ENCODE peak calls at places on chromosomes 5 and 9, in five cellular contexts. One of them, this sample, is unnamed.

GRCh38 chr9:7376213-7376612 is 423.4 kb downstream of the DMAC1 start:
- DNase-seq in PC-3: no peak
- DNase-seq in GM23248: no peak
- DNase-seq in spleen: no peak
- DNase-seq in uterus: no peak
- DNase-seq in this sample: no peak

GRCh38 chr5:72110401-72111013 is 3.2 kb downstream of the MAP1B start:
- DNase-seq in GM23248: peak; percentile 58
- DNase-seq in spleen: no peak
- DNase-seq in PC-3: no peak
- DNase-seq in uterus: no peak
- DNase-seq in this sample: no peak

GRCh38 chr5:59609501-59610265 is 283.8 kb downstream of the PDE4D start:
- DNase-seq in uterus: no peak
- DNase-seq in spleen: no peak
- DNase-seq in PC-3: no peak
- DNase-seq in GM23248: no peak
- DNase-seq in this sample: no peak

GRCh38 chr9:75939712-75940111 is 49.2 kb downstream of the PCSK5 start:
- DNase-seq in uterus: no peak
- DNase-seq in spleen: no peak
- DNase-seq in GM23248: no peak
- DNase-seq in PC-3: no peak
- DNase-seq in this sample: no peak

GRCh38 chr5:169201597-169201996 is 99.3 kb downstream of the SLIT3 start:
- DNase-seq in uterus: no peak
- DNase-seq in spleen: no peak
- DNase-seq in GM23248: peak; percentile 31
- DNase-seq in PC-3: no peak
- DNase-seq in this sample: no peak

GRCh38 chr5:178370102-178370501 is 137.5 kb upstream of the PHYKPL start:
- DNase-seq in GM23248: no peak
- DNase-seq in spleen: no peak
- DNase-seq in uterus: no peak
- DNase-seq in PC-3: no peak
- DNase-seq in this sample: no peak

GRCh38 chr5:17723876-17724275 is 89.6 kb downstream of the TAF11L14 start:
- DNase-seq in GM23248: no peak
- DNase-seq in uterus: no peak
- DNase-seq in PC-3: no peak
- DNase-seq in spleen: no peak
- DNase-seq in this sample: no peak

GRCh38 chr9:115845648-115846312 is 307.8 kb upstream of the PAPPA start:
- DNase-seq in uterus: no peak
- DNase-seq in PC-3: peak; percentile 65
- DNase-seq in GM23248: peak; percentile 75
- DNase-seq in spleen: no peak
- DNase-seq in this sample: peak; percentile 15

GRCh38 chr9:117746263-117746662 is 42.1 kb downstream of the TLR4 start:
- DNase-seq in GM23248: no peak
- DNase-seq in PC-3: no peak
- DNase-seq in uterus: no peak
- DNase-seq in spleen: no peak
- DNase-seq in this sample: no peak

GRCh38 chr9:69173497-69173890 is 583 bp upstream of the TJP2 start:
- DNase-seq in GM23248: no peak
- DNase-seq in uterus: peak; percentile 66
- DNase-seq in spleen: no peak
- DNase-seq in PC-3: no peak
- DNase-seq in this sample: no peak

GRCh38 chr5:59732301-59732700 is 161.2 kb downstream of the PDE4D start:
- DNase-seq in uterus: no peak
- DNase-seq in spleen: no peak
- DNase-seq in GM23248: no peak
- DNase-seq in PC-3: no peak
- DNase-seq in this sample: no peak

GRCh38 chr5:17184596-17184995 is 32.8 kb upstream of the BASP1 start:
- DNase-seq in spleen: no peak
- DNase-seq in GM23248: peak; percentile 14
- DNase-seq in PC-3: no peak
- DNase-seq in uterus: no peak
- DNase-seq in this sample: no peak

GRCh38 chr5:100904259-100904822 is 1.3 kb upstream of the ST8SIA4 start:
- DNase-seq in spleen: peak; percentile 80
- DNase-seq in GM23248: no peak
- DNase-seq in PC-3: no peak
- DNase-seq in uterus: peak; percentile 13
- DNase-seq in this sample: peak; percentile 24

GRCh38 chr5:11007251-11007650 is 246.2 kb upstream of the DAP start:
- DNase-seq in uterus: no peak
- DNase-seq in PC-3: no peak
- DNase-seq in GM23248: no peak
- DNase-seq in spleen: no peak
- DNase-seq in this sample: no peak

GRCh38 chr5:66884589-66885228 is 288.5 kb downstream of the MAST4 start:
- DNase-seq in GM23248: no peak
- DNase-seq in PC-3: no peak
- DNase-seq in uterus: no peak
- DNase-seq in spleen: no peak
- DNase-seq in this sample: no peak

GRCh38 chr9:121226186-121226585 is 24.5 kb upstream of the RAB14 start:
- DNase-seq in spleen: no peak
- DNase-seq in GM23248: peak; percentile 73
- DNase-seq in uterus: no peak
- DNase-seq in PC-3: peak; percentile 45
- DNase-seq in this sample: no peak

GRCh38 chr9:96490534-96491078 is 40.6 kb downstream of the HABP4 start:
- DNase-seq in uterus: no peak
- DNase-seq in spleen: no peak
- DNase-seq in GM23248: no peak
- DNase-seq in PC-3: no peak
- DNase-seq in this sample: no peak

GRCh38 chr9:100322954-100323536 is 29.7 kb downstream of the TEX10 start:
- DNase-seq in uterus: peak; percentile 21
- DNase-seq in GM23248: peak; percentile 58
- DNase-seq in spleen: no peak
- DNase-seq in PC-3: peak; percentile 44
- DNase-seq in this sample: no peak

GRCh38 chr5:10757043-10757442 is 4.0 kb downstream of the DAP start:
- DNase-seq in GM23248: no peak
- DNase-seq in PC-3: no peak
- DNase-seq in uterus: no peak
- DNase-seq in spleen: no peak
- DNase-seq in this sample: no peak

GRCh38 chr5:176188085-176188484 is 50.1 kb upstream of the SIMC1 start:
- DNase-seq in uterus: no peak
- DNase-seq in GM23248: no peak
- DNase-seq in PC-3: no peak
- DNase-seq in spleen: no peak
- DNase-seq in this sample: no peak

GRCh38 chr9:116855881-116856662 is 169.0 kb downstream of the TRIM32 start:
- DNase-seq in uterus: no peak
- DNase-seq in spleen: no peak
- DNase-seq in GM23248: peak; percentile 44
- DNase-seq in PC-3: peak; percentile 58
- DNase-seq in this sample: no peak

GRCh38 chr5:84257061-84257460 is 127.6 kb downstream of the EDIL3 start:
- DNase-seq in PC-3: no peak
- DNase-seq in uterus: no peak
- DNase-seq in spleen: no peak
- DNase-seq in GM23248: no peak
- DNase-seq in this sample: no peak

GRCh38 chr5:177501874-177502678 is 4.7 kb upstream of the PDLIM7 start:
- DNase-seq in PC-3: no peak
- DNase-seq in GM23248: no peak
- DNase-seq in uterus: no peak
- DNase-seq in spleen: no peak
- DNase-seq in this sample: no peak

GRCh38 chr9:70902705-70903131 is 218.7 kb downstream of the TRPM3 start:
- DNase-seq in spleen: no peak
- DNase-seq in uterus: peak; percentile 14
- DNase-seq in PC-3: peak; percentile 78
- DNase-seq in GM23248: peak; percentile 97
- DNase-seq in this sample: no peak

GRCh38 chr9:128384801-128385492 is 13.8 kb downstream of the URM1 start:
- DNase-seq in GM23248: peak; percentile 11
- DNase-seq in uterus: no peak
- DNase-seq in PC-3: no peak
- DNase-seq in spleen: no peak
- DNase-seq in this sample: no peak
- H3K27me3 ChIP-seq in GM23248: no peaks in the 10 kb centered on the region
- H3K27me3 ChIP-seq in uterus: no peaks in the 10 kb centered on the region
- H3K27me3 ChIP-seq in PC-3: no peaks in the 10 kb centered on the region
- H3K27me3 ChIP-seq in spleen: no peaks in the 10 kb centered on the region
- H3K27me3 ChIP-seq in this sample: no peaks in the 10 kb centered on the region

GRCh38 chr9:34522091-34522887 is 501 bp downstream of the ENHO start:
- DNase-seq in GM23248: peak; percentile 12
- DNase-seq in PC-3: no peak
- DNase-seq in spleen: no peak
- DNase-seq in uterus: peak; percentile 31
- DNase-seq in this sample: no peak
- H3K4me3 ChIP-seq in GM23248: peak overlapping the region; percentile 73
- H3K4me3 ChIP-seq in PC-3: peak overlapping the region; percentile 58
- H3K4me3 ChIP-seq in spleen: peak overlapping the region; percentile 39
- H3K4me3 ChIP-seq in uterus: no peak overlapping the region
- H3K4me3 ChIP-seq in this sample: peak overlapping the region; percentile 25

GRCh38 chr5:133993563-133993962 is 11.2 kb downstream of the VDAC1 start:
- DNase-seq in spleen: no peak
- DNase-seq in uterus: no peak
- DNase-seq in PC-3: peak; percentile 73
- DNase-seq in GM23248: no peak
- DNase-seq in this sample: no peak

GRCh38 chr5:133994990-133995333 is 9.8 kb downstream of the VDAC1 start:
- DNase-seq in PC-3: no peak
- DNase-seq in GM23248: no peak
- DNase-seq in spleen: peak; percentile 32
- DNase-seq in uterus: no peak
- DNase-seq in this sample: no peak

GRCh38 chr5:133993152-133993548 is 11.6 kb downstream of the VDAC1 start:
- DNase-seq in spleen: no peak
- DNase-seq in PC-3: peak; percentile 82
- DNase-seq in GM23248: peak; percentile 86
- DNase-seq in uterus: no peak
- DNase-seq in this sample: no peak

GRCh38 chr5:133995341-133995740 is 9.4 kb downstream of the VDAC1 start:
- DNase-seq in uterus: no peak
- DNase-seq in PC-3: no peak
- DNase-seq in spleen: peak; percentile 19
- DNase-seq in GM23248: peak; percentile 43
- DNase-seq in this sample: no peak

GRCh38 chr5:133994297-133994989 is 10.3 kb downstream of the VDAC1 start:
- DNase-seq in GM23248: no peak
- DNase-seq in uterus: no peak
- DNase-seq in spleen: no peak
- DNase-seq in PC-3: no peak
- DNase-seq in this sample: no peak
- H3K27ac ChIP-seq in GM23248: no peak overlapping the region
- H3K27ac ChIP-seq in uterus: no peak overlapping the region
- H3K27ac ChIP-seq in spleen: no peak overlapping the region
- H3K27ac ChIP-seq in PC-3: peak overlapping the region; percentile 77
- H3K27ac ChIP-seq in this sample: no peak overlapping the region

DNA sequence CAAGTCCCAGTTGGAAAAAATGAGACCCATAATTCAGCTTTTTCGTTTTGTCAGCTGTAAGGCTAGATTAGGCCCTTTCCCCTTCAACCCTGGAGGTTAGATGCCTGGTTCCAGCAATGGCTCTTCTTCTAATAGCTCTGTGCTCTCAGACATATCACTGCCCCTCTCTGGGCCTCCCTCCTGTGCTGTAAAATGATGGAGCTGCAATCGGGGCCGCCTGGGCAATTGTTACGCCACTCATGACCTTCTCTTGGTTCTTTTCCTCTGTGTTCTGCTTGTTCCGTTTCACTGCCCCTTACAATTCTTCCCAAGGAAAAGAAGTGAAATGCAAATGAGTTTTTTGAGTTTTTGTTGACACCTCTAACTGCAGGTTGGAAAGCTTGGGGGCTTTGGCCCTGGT is 111.0 kb downstream of the FOXD1 start:
- DNase-seq in spleen: no peak
- DNase-seq in GM23248: no peak
- DNase-seq in PC-3: no peak
- DNase-seq in uterus: no peak
- DNase-seq in this sample: no peak
- H3K27me3 ChIP-seq in spleen: no peaks in the 10 kb centered on the region
- H3K27me3 ChIP-seq in GM23248: no peaks in the 10 kb centered on the region
- H3K27me3 ChIP-seq in PC-3: no peaks in the 10 kb centered on the region
- H3K27me3 ChIP-seq in uterus: peaks cover 9% of the 10 kb centered on the region
- H3K27me3 ChIP-seq in this sample: peaks cover 17% of the 10 kb centered on the region

GRCh38 chr9:131095666-131096489 is 453 bp upstream of the AIF1L start:
- DNase-seq in spleen: no peak
- DNase-seq in GM23248: peak; percentile 25
- DNase-seq in uterus: no peak
- DNase-seq in PC-3: peak; percentile 34
- DNase-seq in this sample: peak; percentile 26
- H3K4me3 ChIP-seq in spleen: peak overlapping the region; percentile 66
- H3K4me3 ChIP-seq in GM23248: peak overlapping the region; percentile 37
- H3K4me3 ChIP-seq in uterus: peak overlapping the region; percentile 13
- H3K4me3 ChIP-seq in PC-3: peak overlapping the region; percentile 73
- H3K4me3 ChIP-seq in this sample: peak overlapping the region; percentile 44

GRCh38 chr5:35024911-35025510 is 22.7 kb downstream of the AGXT2 start:
- DNase-seq in spleen: no peak
- DNase-seq in uterus: no peak
- DNase-seq in PC-3: no peak
- DNase-seq in GM23248: no peak
- DNase-seq in this sample: no peak

GRCh38 chr5:35023531-35024178 is 24.1 kb downstream of the AGXT2 start:
- DNase-seq in PC-3: no peak
- DNase-seq in uterus: no peak
- DNase-seq in spleen: no peak
- DNase-seq in GM23248: no peak
- DNase-seq in this sample: no peak

GRCh38 chr5:35029333-35029732 is 18.4 kb downstream of the AGXT2 start:
- DNase-seq in GM23248: peak; percentile 81
- DNase-seq in PC-3: no peak
- DNase-seq in spleen: no peak
- DNase-seq in uterus: no peak
- DNase-seq in this sample: no peak

GRCh38 chr5:35026280-35026840 is 21.4 kb downstream of the AGXT2 start:
- DNase-seq in uterus: no peak
- DNase-seq in GM23248: no peak
- DNase-seq in PC-3: no peak
- DNase-seq in spleen: no peak
- DNase-seq in this sample: no peak

GRCh38 chr5:35026941-35027340 is 20.8 kb downstream of the AGXT2 start:
- DNase-seq in uterus: no peak
- DNase-seq in GM23248: no peak
- DNase-seq in PC-3: no peak
- DNase-seq in spleen: no peak
- DNase-seq in this sample: no peak
- H3K27ac ChIP-seq in uterus: no peak overlapping the region
- H3K27ac ChIP-seq in GM23248: no peak overlapping the region
- H3K27ac ChIP-seq in PC-3: no peak overlapping the region
- H3K27ac ChIP-seq in spleen: no peak overlapping the region
- H3K27ac ChIP-seq in this sample: no peak overlapping the region

GRCh38 chr9:136133959-136134484 is 15.3 kb upstream of the TMEM250 start:
- DNase-seq in PC-3: no peak
- DNase-seq in spleen: no peak
- DNase-seq in uterus: no peak
- DNase-seq in GM23248: no peak
- DNase-seq in this sample: no peak
- H3K27me3 ChIP-seq in PC-3: no peaks in the 10 kb centered on the region
- H3K27me3 ChIP-seq in spleen: no peaks in the 10 kb centered on the region
- H3K27me3 ChIP-seq in uterus: peaks cover 18% of the 10 kb centered on the region
- H3K27me3 ChIP-seq in GM23248: peaks cover 76% of the 10 kb centered on the region
- H3K27me3 ChIP-seq in this sample: peaks cover 37% of the 10 kb centered on the region

This sample was measured in colonic mucosa.